ENCODE peak calls at places on chromosomes 6 and 20, in five cellular contexts. L, G, O, S and T are unnamed samples.

GRCh38 chr6:44182911-44183390 is 24.3 kb downstream of the CAPN11 start:
- DNase-seq in L (no peak), G (no peak), O (no peak), S (no peak), T (no peak)

GRCh38 chr20:43977252-43977651 is 62.6 kb downstream of the TOX2 start:
- DNase-seq in L (no peak), G (no peak), O (peak), S (no peak), T (no peak)

GRCh38 chr6:24663198-24663597 is 3.5 kb downstream of the TDP2 start:
- DNase-seq in L (no peak), G (no peak), O (no peak), S (no peak), T (no peak)

GRCh38 chr6:155889405-155889804 is 433.8 kb upstream of the NOX3 start:
- DNase-seq in L (no peak), G (no peak), O (no peak), S (no peak), T (no peak)

GRCh38 chr6:17291778-17292177 is 10.6 kb downstream of the RBM24 start:
- DNase-seq in L (no peak), G (no peak), O (no peak), S (peak), T (no peak)

GRCh38 chr6:150372051-150372450 is 3.2 kb downstream of the IYD start:
- DNase-seq in L (no peak), G (no peak), O (no peak), S (no peak), T (no peak)

GRCh38 chr6:34791842-34792604 is at the start of gene BLTP3A:
- DNase-seq in L (peak), G (peak), O (peak), S (peak), T (peak)

GRCh38 chr20:5513975-5514516 is 197.3 kb upstream of the PROKR2 start:
- DNase-seq in L (no peak), G (no peak), O (peak), S (no peak), T (peak)

GRCh38 chr20:15491564-15491963 is 1081.7 kb downstream of the KIF16B start:
- DNase-seq in L (no peak), G (no peak), O (peak), S (no peak), T (no peak)

GRCh38 chr6:6962086-6962485 is 145.7 kb upstream of the RREB1 start:
- DNase-seq in L (no peak), G (no peak), O (no peak), S (no peak), T (no peak)

GRCh38 chr20:23396961-23397620 is 24.2 kb downstream of the NAPB start:
- DNase-seq in L (no peak), G (peak), O (no peak), S (no peak), T (no peak)

GRCh38 chr6:10434235-10434634 is 19.4 kb upstream of the TFAP2A start:
- DNase-seq in L (no peak), G (no peak), O (peak), S (no peak), T (no peak)

GRCh38 chr6:48087448-48087847 is 23.5 kb downstream of the PTCHD4 start:
- DNase-seq in L (peak), G (no peak), O (peak), S (no peak), T (no peak)

GRCh38 chr20:34269996-34270627 is 28.9 kb downstream of the ASIP start:
- DNase-seq in L (no peak), G (no peak), O (no peak), S (no peak), T (no peak)

GRCh38 chr6:159529820-159530405 is 163.1 kb downstream of the SOD2 start:
- DNase-seq in L (no peak), G (no peak), O (no peak), S (no peak), T (no peak)

GRCh38 chr20:19940945-19941590 is 76.1 kb upstream of the NAA20 start:
- DNase-seq in L (no peak), G (no peak), O (no peak), S (no peak), T (no peak)

GRCh38 chr6:42509765-42510164 is 54.1 kb upstream of the UBR2 start:
- DNase-seq in L (no peak), G (no peak), O (no peak), S (no peak), T (no peak)

GRCh38 chr20:37347891-37348642 is 2.1 kb downstream of the SRC start:
- DNase-seq in L (no peak), G (no peak), O (peak), S (no peak), T (no peak)

GRCh38 chr6:129740013-129740412 is 30.0 kb upstream of the ARHGAP18 start:
- DNase-seq in L (no peak), G (no peak), O (no peak), S (no peak), T (no peak)

GRCh38 chr20:45953672-45954071 is 18.3 kb downstream of the ZNF335 start:
- DNase-seq in L (no peak), G (no peak), O (no peak), S (no peak), T (no peak)

GRCh38 chr6:357791-358341 is 33.7 kb upstream of the IRF4 start:
- DNase-seq in L (no peak), G (no peak), O (no peak), S (no peak), T (no peak)

GRCh38 chr6:40011844-40012243 is 77.6 kb upstream of the MOCS1 start:
- DNase-seq in L (no peak), G (no peak), O (peak), S (no peak), T (no peak)

GRCh38 chr6:112372213-112372806 is 25.2 kb downstream of the RFPL4B start:
- DNase-seq in L (peak), G (peak), O (peak), S (no peak), T (peak)

GRCh38 chr6:33248643-33248931 is 23.1 kb downstream of the VPS52 start:
- DNase-seq in L (no peak), G (peak), O (peak), S (no peak), T (no peak)

GRCh38 chr6:30544666-30545272 is 11.5 kb downstream of the GNL1 start:
- DNase-seq in L (peak), G (peak), O (peak), S (peak), T (peak)

GRCh38 chr20:208937-209566 is 18.0 kb upstream of the DEFB129 start:
- DNase-seq in L (peak), G (peak), O (peak), S (peak), T (peak)

GRCh38 chr20:53677447-53678314 is 84.0 kb upstream of the ZNF217 start:
- DNase-seq in L (no peak), G (no peak), O (no peak), S (no peak), T (no peak)

GRCh38 chr6:21115111-21115510 is 478.4 kb upstream of the SOX4 start:
- DNase-seq in L (peak), G (peak), O (no peak), S (peak), T (no peak)

GRCh38 chr6:162733489-162733888 is 5.7 kb downstream of the PACRG start:
- DNase-seq in L (no peak), G (no peak), O (no peak), S (no peak), T (no peak)

GRCh38 chr6:146915671-146916127 is 288.5 kb upstream of the STXBP5 start:
- DNase-seq in L (peak), G (no peak), O (peak), S (no peak), T (peak)

GRCh38 chr6:135411339-135411738 is 86.2 kb downstream of the AHI1 start:
- DNase-seq in L (no peak), G (no peak), O (peak), S (no peak), T (no peak)

GRCh38 chr6:124961784-124962611 is at the start of gene RNF217:
- DNase-seq in L (peak), G (peak), O (peak), S (peak), T (peak)

GRCh38 chr6:157997893-157998608 is 16.4 kb downstream of the SYNJ2 start:
- DNase-seq in L (no peak), G (no peak), O (no peak), S (no peak), T (no peak)

GRCh38 chr6:130482645-130483390 is 117.0 kb downstream of the TMEM200A start:
- DNase-seq in L (no peak), G (no peak), O (no peak), S (no peak), T (no peak)

GRCh38 chr6:147046131-147046530 is 158.1 kb upstream of the STXBP5 start:
- DNase-seq in L (no peak), G (no peak), O (no peak), S (no peak), T (no peak)

GRCh38 chr6:111381126-111381525 is 101.9 kb downstream of the REV3L start:
- DNase-seq in L (no peak), G (no peak), O (no peak), S (no peak), T (no peak)

GRCh38 chr20:38982291-38982690 is 20.1 kb downstream of the DHX35 start:
- DNase-seq in L (no peak), G (no peak), O (no peak), S (no peak), T (no peak)

GRCh38 chr20:44707259-44707580 is 7.9 kb upstream of the CCN5 start:
- DNase-seq in L (no peak), G (no peak), O (no peak), S (no peak), T (no peak)

GRCh38 chr6:70707893-70708292 is 40.2 kb downstream of the SMAP1 start:
- DNase-seq in L (no peak), G (no peak), O (no peak), S (no peak), T (no peak)

GRCh38 chr6:142088858-142089216 is 43.9 kb upstream of the GJE1 start:
- DNase-seq in L (peak), G (no peak), O (peak), S (no peak), T (no peak)